ENCODE peak calls at places on chromosomes 4 and X, in ten cellular contexts. O, E, A, L, X, D, I, R, H and P are unnamed samples.

GRCh38 chr4:139300431-139301142 is 718 bp upstream of the NAA15 start:
- DNase-seq in O (no peak), E (no peak), A (no peak), L (no peak), X (peak; percentile 15), D (no peak), I (no peak), R (peak; percentile 82), H (no peak), P (no peak)

GRCh38 chr4:170005472-170005871 is 20.7 kb downstream of the MFAP3L start:
- DNase-seq in O (no peak), E (peak; percentile 31), A (no peak), L (no peak), X (no peak), D (no peak), I (no peak), R (no peak), H (no peak), P (peak; percentile 43)

GRCh38 chr4:150336676-150337412 is 245.1 kb upstream of the MAB21L2 start:
- DNase-seq in O (no peak), E (no peak), A (no peak), L (no peak), X (no peak), D (no peak), I (no peak), R (no peak), H (no peak), P (no peak)

GRCh38 chr4:108555701-108556100 is 64.7 kb upstream of the RPL34 start:
- DNase-seq in O (no peak), E (no peak), A (no peak), L (no peak), X (no peak), D (no peak), I (no peak), R (no peak), H (no peak), P (no peak)

GRCh38 chr4:27387706-27388105 is 527.1 kb downstream of the STIM2 start:
- DNase-seq in O (no peak), E (no peak), A (no peak), L (no peak), X (no peak), D (no peak), I (no peak), R (no peak), H (no peak), P (no peak)

GRCh38 chrX:120260369-120260768 is 9.8 kb downstream of the ZBTB33 start:
- DNase-seq in O (no peak), E (no peak), A (no peak), L (no peak), X (no peak), D (no peak), I (peak; percentile 71), R (no peak), H (no peak), P (no peak)

GRCh38 chr4:3010998-3011397 is 47.6 kb downstream of the GRK4 start:
- DNase-seq in O (no peak), E (no peak), A (no peak), L (no peak), X (no peak), D (no peak), I (peak; percentile 80), R (no peak), H (no peak), P (no peak)

GRCh38 chr4:9867746-9868425 is 86.5 kb downstream of the DRD5 start:
- DNase-seq in O (no peak), E (no peak), A (no peak), L (no peak), X (no peak), D (no peak), I (no peak), R (no peak), H (no peak), P (no peak)

GRCh38 chr4:3371581-3372001 is 70.2 kb upstream of the HGFAC start:
- DNase-seq in O (peak; percentile 58), E (no peak), A (no peak), L (peak; percentile 56), X (no peak), D (no peak), I (no peak), R (no peak), H (peak; percentile 56), P (no peak)

GRCh38 chr4:187633245-187633644 is 362.3 kb upstream of the ZFP42 start:
- DNase-seq in O (no peak), E (no peak), A (no peak), L (no peak), X (no peak), D (no peak), I (no peak), R (no peak), H (no peak), P (no peak)

GRCh38 chr4:99763635-99764101 is 53.0 kb upstream of the DAPP1 start:
- DNase-seq in O (no peak), E (no peak), A (no peak), L (peak; percentile 20), X (peak; percentile 8), D (no peak), I (no peak), R (peak; percentile 13), H (no peak), P (no peak)

GRCh38 chrX:37746951-37747350 is 32.9 kb upstream of the CYBB start:
- DNase-seq in O (no peak), E (no peak), A (no peak), L (no peak), X (no peak), D (no peak), I (no peak), R (no peak), H (no peak), P (no peak)

GRCh38 chrX:132412208-132412607 is 76.6 kb downstream of the MBNL3 start:
- DNase-seq in O (no peak), E (no peak), A (no peak), L (no peak), X (no peak), D (no peak), I (no peak), R (no peak), H (no peak), P (no peak)

GRCh38 chr4:58711039-58711438 is 1600.9 kb upstream of the IGFBP7 start:
- DNase-seq in O (no peak), E (no peak), A (no peak), L (no peak), X (no peak), D (no peak), I (no peak), R (no peak), H (no peak), P (no peak)

GRCh38 chr4:148345509-148345908 is 96.7 kb downstream of the NR3C2 start:
- DNase-seq in O (no peak), E (no peak), A (no peak), L (no peak), X (no peak), D (no peak), I (no peak), R (no peak), H (no peak), P (no peak)

GRCh38 chr4:153781717-153782416 is 7.0 kb downstream of the SFRP2 start:
- DNase-seq in O (no peak), E (no peak), A (no peak), L (no peak), X (no peak), D (no peak), I (no peak), R (no peak), H (no peak), P (no peak)

GRCh38 chrX:106898462-106898861 is 4.7 kb downstream of the RIPPLY1 start:
- DNase-seq in O (no peak), E (no peak), A (no peak), L (no peak), X (peak; percentile 42), D (no peak), I (no peak), R (peak; percentile 63), H (no peak), P (no peak)
- TF ChIP-seq CTCF in O (no peak), E (peak; percentile 29), A (peak; percentile 39), L (no peak), X (peak; percentile 59), D (peak; percentile 23), I (no peak), R (peak; percentile 33), H (peak; percentile 38), P (peak; percentile 24)

GRCh38 chr4:110196871-110197420 is 1.5 kb downstream of the ELOVL6 start:
- DNase-seq in O (peak; percentile 73), E (no peak), A (peak; percentile 2), L (peak; percentile 37), X (peak; percentile 31), D (peak; percentile 15), I (peak; percentile 72), R (peak; percentile 55), H (no peak), P (no peak)
- TF ChIP-seq POLR2A in O (no peak), E (no peak), A (no peak), L (no peak), X (peak; percentile 27), D (no peak), I (no peak), R (no peak), H (no peak), P (no peak)

GRCh38 chr4:47690611-47691010 is 147.3 kb downstream of the CORIN start:
- DNase-seq in O (no peak), E (no peak), A (no peak), L (no peak), X (no peak), D (no peak), I (no peak), R (no peak), H (no peak), P (no peak)
- TF ChIP-seq CTCF in O (no peak), E (no peak), A (no peak), L (no peak), X (no peak), D (no peak), I (no peak), R (no peak), H (no peak), P (no peak)

GRCh38 chr4:145580906-145581305 is 38.3 kb upstream of the MMAA start:
- DNase-seq in O (no peak), E (no peak), A (no peak), L (no peak), X (no peak), D (no peak), I (no peak), R (no peak), H (no peak), P (no peak)

GRCh38 chr4:145587088-145587487 is 32.1 kb upstream of the MMAA start:
- DNase-seq in O (no peak), E (no peak), A (no peak), L (no peak), X (no peak), D (no peak), I (no peak), R (no peak), H (no peak), P (no peak)

GRCh38 chr4:145583191-145583590 is 36.0 kb upstream of the MMAA start:
- DNase-seq in O (no peak), E (no peak), A (no peak), L (no peak), X (no peak), D (no peak), I (no peak), R (no peak), H (no peak), P (no peak)

DNA sequence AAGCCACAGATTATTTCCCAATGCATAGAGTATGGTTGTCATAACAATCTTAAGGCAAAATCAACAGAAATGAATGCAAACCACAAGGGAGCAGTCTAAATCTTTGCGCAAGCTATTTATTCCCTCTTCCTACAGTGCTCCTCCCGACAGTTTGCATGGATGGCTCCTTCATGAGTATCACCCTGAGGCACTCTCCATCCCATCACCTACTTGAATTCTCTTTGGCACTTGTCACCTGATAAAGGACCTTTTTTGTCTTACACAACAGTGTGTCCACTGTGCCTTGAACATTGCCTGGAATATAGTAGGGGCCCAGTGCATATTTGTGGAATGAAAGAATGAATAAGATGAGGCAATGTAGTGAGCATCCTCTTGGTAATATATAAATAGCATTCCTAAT is 35.5 kb upstream of the MMAA start:
- DNase-seq in O (no peak), E (no peak), A (no peak), L (no peak), X (no peak), D (no peak), I (no peak), R (no peak), H (no peak), P (no peak)
- TF ChIP-seq POLR2A in O (no peak), E (no peak), A (no peak), L (no peak), X (no peak), D (no peak), I (no peak), R (no peak), H (no peak), P (no peak)